ENCODE peak calls at places on chromosomes 5 and 9, in nine cellular contexts. G is CD8-positive, alpha-beta memory T cell; Z is kidney; V is heart left ventricle; H is pancreas; K is breast epithelium; P is IMR-90; D is hepatocyte; J is Peyer's patch. L is an unnamed sample. For H3K4me1, the result is how much of the 10 kb centered on the place peaks cover.

GRCh38 chr5:4044881-4045280 is 449.2 kb downstream of the IRX1 start:
- DNase-seq in G (no peak), Z (no peak), V (no peak), H (no peak), K (no peak), P (no peak), D (no peak), J (no peak), L (no peak)

GRCh38 chr5:80964919-80965318 is 4.8 kb downstream of the RASGRF2 start:
- DNase-seq in G (no peak), Z (no peak), V (no peak), H (no peak), K (no peak), P (no peak), D (no peak), J (no peak), L (no peak)

GRCh38 chr5:139725073-139725830 is 70.4 kb upstream of the PSD2 start:
- DNase-seq in G (no peak), Z (peak), V (peak), H (no peak), K (no peak), P (peak), D (peak), J (no peak), L (no peak)

GRCh38 chr5:2388005-2388361 is 363.5 kb downstream of the IRX2 start:
- DNase-seq in G (no peak), Z (no peak), V (no peak), H (no peak), K (no peak), P (no peak), D (no peak), J (no peak), L (no peak)

GRCh38 chr5:60458669-60459068 is 241.3 kb downstream of the DEPDC1B start:
- DNase-seq in G (no peak), Z (no peak), V (no peak), H (no peak), K (no peak), P (no peak), D (no peak), J (no peak), L (no peak)

GRCh38 chr5:74205745-74206570 is 434.6 kb downstream of the ENC1 start:
- DNase-seq in G (no peak), Z (no peak), V (no peak), H (no peak), K (no peak), P (no peak), D (no peak), J (no peak), L (no peak)

GRCh38 chr9:108081112-108081511 is 591.5 kb upstream of the KLF4 start:
- DNase-seq in G (no peak), Z (no peak), V (no peak), H (no peak), K (no peak), P (no peak), D (no peak), J (no peak), L (no peak)

GRCh38 chr5:135944967-135945560 is 9.7 kb downstream of the LECT2 start:
- DNase-seq in G (no peak), Z (no peak), V (peak), H (no peak), K (peak), P (peak), D (peak), J (no peak), L (peak)

GRCh38 chr5:172405226-172405625 is 49.1 kb downstream of the SH3PXD2B start:
- DNase-seq in G (no peak), Z (no peak), V (no peak), H (no peak), K (no peak), P (no peak), D (no peak), J (no peak), L (no peak)

GRCh38 chr5:96629774-96630173 is 32.4 kb upstream of the CAST start:
- DNase-seq in G (no peak), Z (no peak), V (no peak), H (no peak), K (peak), P (peak), D (no peak), J (no peak), L (peak)

GRCh38 chr5:149730620-149731331 is 666 bp downstream of the PPARGC1B start:
- DNase-seq in G (peak), Z (peak), V (peak), H (peak), K (peak), P (no peak), D (peak), J (peak), L (peak)

GRCh38 chr9:74358944-74359343 is 138.2 kb upstream of the RORB start:
- DNase-seq in G (no peak), Z (no peak), V (no peak), H (no peak), K (no peak), P (no peak), D (no peak), J (no peak), L (no peak)

GRCh38 chr5:140342287-140342686 is 4.1 kb downstream of the HBEGF start:
- DNase-seq in G (no peak), Z (no peak), V (peak), H (no peak), K (no peak), P (no peak), D (no peak), J (peak), L (peak)

GRCh38 chr9:6660512-6660911 is 15.0 kb upstream of the GLDC start:
- DNase-seq in G (no peak), Z (no peak), V (no peak), H (no peak), K (no peak), P (no peak), D (no peak), J (no peak), L (no peak)

GRCh38 chr9:114386886-114387677 is 700 bp downstream of the AKNA start:
- DNase-seq in G (no peak), Z (peak), V (peak), H (no peak), K (no peak), P (peak), D (peak), J (peak), L (no peak)

GRCh38 chr5:9188131-9188530 is 357.7 kb downstream of the SEMA5A start:
- DNase-seq in G (no peak), Z (no peak), V (no peak), H (no peak), K (no peak), P (peak), D (no peak), J (no peak), L (no peak)

GRCh38 chr5:172770374-172770674 is 671 bp downstream of the DUSP1 start:
- DNase-seq in G (no peak), Z (no peak), V (peak), H (no peak), K (no peak), P (no peak), D (no peak), J (no peak), L (no peak)

GRCh38 chr9:126758916-126759576 is 45.8 kb upstream of the ZBTB43 start:
- DNase-seq in G (no peak), Z (no peak), V (no peak), H (no peak), K (no peak), P (no peak), D (no peak), J (no peak), L (no peak)

GRCh38 chr9:108271236-108271635 is 584.5 kb downstream of the ACTL7B start:
- DNase-seq in G (no peak), Z (no peak), V (no peak), H (no peak), K (no peak), P (no peak), D (no peak), J (no peak), L (no peak)

GRCh38 chr5:159240301-159240870 is 22.7 kb upstream of the UBLCP1 start:
- DNase-seq in G (no peak), Z (no peak), V (no peak), H (no peak), K (no peak), P (peak), D (no peak), J (no peak), L (no peak)

GRCh38 chr9:76904661-76905457 is 1.1 kb downstream of the PRUNE2 start:
- DNase-seq in G (no peak), Z (no peak), V (no peak), H (no peak), K (no peak), P (no peak), D (no peak), J (no peak), L (no peak)

GRCh38 chr9:115757461-115757860 is 396.1 kb upstream of the PAPPA start:
- DNase-seq in G (no peak), Z (no peak), V (no peak), H (no peak), K (no peak), P (no peak), D (no peak), J (no peak), L (no peak)

GRCh38 chr9:72351538-72352453 is 13.2 kb downstream of the ZFAND5 start:
- DNase-seq in G (no peak), Z (no peak), V (peak), H (no peak), K (no peak), P (peak), D (no peak), J (no peak), L (no peak)

GRCh38 chr5:10111575-10111974 is 138.1 kb downstream of the ATPSCKMT start:
- DNase-seq in G (no peak), Z (no peak), V (no peak), H (no peak), K (no peak), P (peak), D (peak), J (no peak), L (no peak)

GRCh38 chr5:4275232-4275631 is 679.6 kb downstream of the IRX1 start:
- DNase-seq in G (no peak), Z (no peak), V (no peak), H (no peak), K (no peak), P (no peak), D (no peak), J (no peak), L (no peak)

DNA sequence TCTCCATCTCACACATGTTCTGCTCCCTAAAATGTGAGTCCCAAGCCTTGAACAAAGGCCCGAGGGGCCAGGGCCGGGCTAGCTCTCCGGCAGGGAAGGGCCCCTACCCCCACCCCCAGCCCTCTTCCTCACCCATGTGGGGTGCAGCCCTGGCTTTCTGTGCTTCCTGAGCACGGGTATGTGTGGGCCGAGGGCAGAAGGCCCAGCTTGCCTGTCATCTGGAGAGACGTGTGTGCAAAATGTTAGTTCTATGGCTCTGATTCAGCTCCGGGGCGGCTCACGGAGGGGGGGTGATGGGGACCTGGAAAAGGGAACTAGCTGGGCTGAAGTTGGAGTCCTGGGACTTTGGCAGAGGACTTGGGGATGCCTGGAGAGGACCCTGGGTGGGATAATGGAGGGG is 90.3 kb upstream of the ARAP3 start:
- DNase-seq in G (no peak), Z (peak), V (no peak), H (no peak), K (no peak), P (peak), D (no peak), J (no peak), L (no peak)
- H3K4me1 ChIP-seq in G (under half), Z (under half), V (under half), H (under half), K (under half), P (under half), D (under half), J (under half), L (under half)

DNA sequence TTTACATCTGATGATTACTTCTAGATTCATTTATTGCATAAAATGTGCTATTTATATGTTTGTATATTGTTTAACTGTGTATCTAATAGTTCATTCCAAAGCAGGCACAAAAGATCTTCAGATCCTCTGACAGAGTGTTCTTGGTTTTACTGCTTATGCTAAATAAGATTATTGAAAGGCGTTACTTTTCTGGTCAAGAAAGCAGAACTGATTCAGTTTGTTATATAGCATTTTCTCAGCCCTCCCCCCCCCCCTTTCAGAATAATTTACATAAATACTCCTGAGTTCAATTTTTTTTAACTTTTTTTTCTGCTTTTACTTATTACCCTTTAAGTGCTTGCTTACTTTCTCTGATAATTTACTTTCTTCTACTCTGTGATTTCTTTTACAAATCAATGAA is 15.4 kb downstream of the CDC42SE2 start:
- DNase-seq in G (no peak), Z (no peak), V (no peak), H (no peak), K (no peak), P (no peak), D (no peak), J (no peak), L (no peak)
- H3K27ac ChIP-seq in G (no peak), Z (no peak), V (no peak), H (no peak), K (no peak), P (no peak), D (no peak), J (no peak), L (no peak)

DNA sequence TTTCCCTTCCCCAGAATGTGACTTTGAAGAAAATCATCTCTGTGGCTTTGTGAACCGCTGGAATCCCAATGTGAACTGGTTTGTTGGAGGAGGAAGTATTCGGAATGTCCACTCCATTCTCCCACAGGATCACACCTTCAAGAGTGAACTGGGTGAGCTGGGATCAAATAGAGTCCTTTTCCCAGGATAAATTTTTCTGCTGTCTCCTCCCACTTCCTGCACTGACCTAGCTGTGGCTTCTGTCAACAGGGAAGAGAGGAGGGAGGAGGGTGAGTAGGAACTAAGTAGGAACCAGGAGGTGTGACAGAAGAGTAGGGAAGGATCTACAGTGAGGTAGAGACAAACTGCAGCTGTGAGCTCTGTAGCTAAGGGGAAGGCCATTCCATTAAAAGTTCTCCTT is 69.3 kb downstream of the MAMDC2 start:
- DNase-seq in G (no peak), Z (no peak), V (no peak), H (no peak), K (no peak), P (no peak), D (no peak), J (no peak), L (no peak)
- H3K4me1 ChIP-seq in G (under half), Z (under half), V (under half), H (under half), K (under half), P (under half), D (under half), J (under half), L (under half)

GRCh38 chr5:88145205-88145602 is 123.4 kb downstream of the TMEM161B start:
- DNase-seq in G (no peak), Z (peak), V (no peak), H (no peak), K (no peak), P (no peak), D (no peak), J (no peak), L (no peak)
- H3K27ac ChIP-seq in G (no peak), Z (no peak), V (no peak), H (no peak), K (no peak), P (no peak), D (no peak), J (no peak), L (no peak)

DNA sequence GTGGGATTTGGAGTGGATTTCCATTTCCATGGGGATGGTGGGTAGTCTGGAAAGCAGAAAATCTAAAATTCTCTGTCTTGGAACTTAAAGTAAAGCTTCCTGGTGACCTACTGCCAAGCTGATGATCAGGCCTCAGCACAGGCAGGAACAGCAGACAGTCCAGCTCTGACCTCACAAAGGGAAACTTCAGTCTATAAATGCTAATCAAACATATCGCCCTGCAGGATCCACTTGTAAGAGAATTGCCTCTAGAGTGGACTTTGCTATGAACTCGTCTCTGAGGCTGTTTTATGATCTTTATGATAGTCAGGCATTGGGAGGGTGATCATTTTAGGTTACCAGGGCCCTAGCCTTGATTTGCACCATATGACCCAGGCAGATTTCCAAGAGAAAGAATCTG is 67.6 kb upstream of the SELENOP start:
- DNase-seq in G (no peak), Z (no peak), V (no peak), H (no peak), K (no peak), P (no peak), D (peak), J (no peak), L (no peak)
- H3K4me1 ChIP-seq in G (under half), Z (under half), V (under half), H (under half), K (under half), P (under half), D (half or more), J (under half), L (under half)

DNA sequence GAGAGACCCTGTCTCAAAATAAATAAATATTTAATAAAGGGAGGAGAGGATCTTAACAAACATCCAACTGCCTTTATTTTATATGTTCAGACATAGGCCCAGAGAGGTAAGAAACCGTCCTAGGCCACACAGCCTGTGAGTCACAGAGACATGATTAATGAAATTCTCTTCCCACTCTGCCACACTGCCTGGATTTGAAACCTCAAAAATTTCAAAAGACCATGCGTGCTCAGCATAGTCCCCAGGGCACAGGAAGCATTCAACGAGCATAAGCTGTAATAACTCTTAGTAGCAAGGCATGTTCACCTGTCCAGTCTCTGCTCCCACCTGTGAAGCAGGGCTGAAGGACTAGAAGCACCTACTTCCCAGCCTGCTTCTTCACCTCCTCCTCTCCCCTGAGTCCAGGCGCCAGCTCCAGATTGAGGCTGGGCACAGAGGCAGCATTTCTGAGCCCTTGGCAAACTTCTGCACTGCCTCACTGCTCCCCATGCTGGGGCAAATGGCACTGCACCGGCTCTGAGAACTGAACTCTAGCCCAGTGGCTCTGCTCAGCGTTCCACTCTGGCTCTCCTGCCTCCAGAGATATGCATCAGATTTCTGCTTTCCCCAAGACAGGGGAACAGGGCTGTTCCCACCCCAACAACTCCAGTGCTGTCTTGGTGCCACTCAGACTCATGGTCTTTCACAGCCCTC is 1.1 kb downstream of the FAT2 start:
- DNase-seq in G (no peak), Z (no peak), V (no peak), H (no peak), K (no peak), P (no peak), D (no peak), J (no peak), L (no peak)
- H3K27ac ChIP-seq in G (no peak), Z (no peak), V (no peak), H (no peak), K (peak), P (no peak), D (no peak), J (no peak), L (no peak)

GRCh38 chr9:125235805-125236534 is 5.2 kb downstream of the HSPA5 start:
- DNase-seq in G (no peak), Z (no peak), V (no peak), H (no peak), K (no peak), P (no peak), D (no peak), J (no peak), L (no peak)
- H3K4me1 ChIP-seq in G (half or more), Z (under half), V (under half), H (under half), K (under half), P (under half), D (under half), J (under half), L (half or more)

L was measured in gastrocnemius medialis.